ENCODE peak calls at places on chromosomes 7 and 10, in nine cellular contexts. Q is CD8-positive, alpha-beta T cell; D is transverse colon; S is cardiac fibroblast; H is H1; R is heart left ventricle; M is Calu3; T is lower lobe of right lung; C is stomach. W is an unnamed sample.

GRCh38 chr7:122869260-122869659 is 17.0 kb downstream of the CADPS2 start:
- DNase-seq in Q (no peak), D (no peak), S (no peak), H (no peak), R (no peak), M (no peak), T (no peak), C (no peak), W (no peak)

GRCh38 chr7:97075928-97076327 is 41.6 kb upstream of the SDHAF3 start:
- DNase-seq in Q (no peak), D (peak), S (no peak), H (no peak), R (no peak), M (peak), T (no peak), C (no peak), W (no peak)

GRCh38 chr7:127322351-127322750 is 69.6 kb upstream of the GRM8 start:
- DNase-seq in Q (no peak), D (no peak), S (no peak), H (no peak), R (no peak), M (no peak), T (no peak), C (no peak), W (no peak)

GRCh38 chr10:2979267-2979660 is 88.1 kb upstream of the PFKP start:
- DNase-seq in Q (no peak), D (no peak), S (peak), H (no peak), R (no peak), M (no peak), T (no peak), C (no peak), W (peak)

GRCh38 chr7:101804642-101805401 is 12.6 kb upstream of the CUX1 start:
- DNase-seq in Q (no peak), D (peak), S (no peak), H (peak), R (no peak), M (peak), T (no peak), C (peak), W (no peak)

GRCh38 chr10:74923556-74923955 is 97.2 kb downstream of the KAT6B start:
- DNase-seq in Q (no peak), D (no peak), S (no peak), H (no peak), R (no peak), M (peak), T (peak), C (no peak), W (no peak)

GRCh38 chr7:48438196-48438595 is 266.9 kb downstream of the ABCA13 start:
- DNase-seq in Q (no peak), D (no peak), S (peak), H (no peak), R (no peak), M (no peak), T (no peak), C (no peak), W (no peak)

GRCh38 chr7:152633504-152633903 is 42.4 kb downstream of the XRCC2 start:
- DNase-seq in Q (no peak), D (no peak), S (no peak), H (no peak), R (no peak), M (no peak), T (no peak), C (no peak), W (no peak)

GRCh38 chr10:103939498-103939897 is 21.5 kb upstream of the STN1 start:
- DNase-seq in Q (no peak), D (no peak), S (no peak), H (no peak), R (no peak), M (no peak), T (no peak), C (no peak), W (no peak)

GRCh38 chr10:88493676-88494483 is 89.2 kb downstream of the RNLS start:
- DNase-seq in Q (no peak), D (no peak), S (peak), H (no peak), R (no peak), M (no peak), T (no peak), C (no peak), W (no peak)

GRCh38 chr7:151060416-151061234 is 1.2 kb downstream of the SLC4A2 start:
- DNase-seq in Q (no peak), D (peak), S (peak), H (no peak), R (no peak), M (peak), T (no peak), C (peak), W (no peak)
- TF ChIP-seq CTCF in Q (no peak), D (no peak), S (no peak), H (no peak), R (no peak), M (no peak), T (no peak), C (no peak), W (no peak)

DNA sequence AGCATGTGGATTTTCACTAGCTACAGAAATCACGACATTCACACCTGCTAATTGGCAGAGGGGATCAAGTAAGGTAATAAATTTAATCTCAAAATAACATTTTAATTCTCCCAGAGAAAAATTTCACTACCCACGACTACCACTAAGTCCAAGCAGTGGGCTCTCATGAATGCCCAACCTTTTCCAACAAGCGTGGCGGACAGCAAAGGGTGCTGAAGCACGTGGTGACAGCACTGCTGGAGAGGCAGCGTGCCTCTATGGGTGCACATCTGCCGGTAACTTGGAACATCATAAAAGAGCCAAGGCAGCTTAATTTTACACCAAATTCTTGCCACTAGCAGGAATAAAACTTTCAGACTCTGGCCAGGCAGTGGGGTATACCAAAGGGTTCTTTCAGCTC is 206.9 kb upstream of the KCTD7 start:
- DNase-seq in Q (no peak), D (no peak), S (no peak), H (no peak), R (no peak), M (no peak), T (no peak), C (no peak), W (no peak)
- TF ChIP-seq CTCF in Q (no peak), D (no peak), S (no peak), H (no peak), R (no peak), M (no peak), T (no peak), C (no peak), W (no peak)

GRCh38 chr7:116828281-116828680 is 34.1 kb upstream of the CAPZA2 start:
- DNase-seq in Q (no peak), D (no peak), S (no peak), H (no peak), R (no peak), M (peak), T (no peak), C (no peak), W (no peak)
- TF ChIP-seq CTCF in Q (no peak), D (no peak), S (no peak), H (peak), R (no peak), M (no peak), T (no peak), C (no peak), W (no peak)

DNA sequence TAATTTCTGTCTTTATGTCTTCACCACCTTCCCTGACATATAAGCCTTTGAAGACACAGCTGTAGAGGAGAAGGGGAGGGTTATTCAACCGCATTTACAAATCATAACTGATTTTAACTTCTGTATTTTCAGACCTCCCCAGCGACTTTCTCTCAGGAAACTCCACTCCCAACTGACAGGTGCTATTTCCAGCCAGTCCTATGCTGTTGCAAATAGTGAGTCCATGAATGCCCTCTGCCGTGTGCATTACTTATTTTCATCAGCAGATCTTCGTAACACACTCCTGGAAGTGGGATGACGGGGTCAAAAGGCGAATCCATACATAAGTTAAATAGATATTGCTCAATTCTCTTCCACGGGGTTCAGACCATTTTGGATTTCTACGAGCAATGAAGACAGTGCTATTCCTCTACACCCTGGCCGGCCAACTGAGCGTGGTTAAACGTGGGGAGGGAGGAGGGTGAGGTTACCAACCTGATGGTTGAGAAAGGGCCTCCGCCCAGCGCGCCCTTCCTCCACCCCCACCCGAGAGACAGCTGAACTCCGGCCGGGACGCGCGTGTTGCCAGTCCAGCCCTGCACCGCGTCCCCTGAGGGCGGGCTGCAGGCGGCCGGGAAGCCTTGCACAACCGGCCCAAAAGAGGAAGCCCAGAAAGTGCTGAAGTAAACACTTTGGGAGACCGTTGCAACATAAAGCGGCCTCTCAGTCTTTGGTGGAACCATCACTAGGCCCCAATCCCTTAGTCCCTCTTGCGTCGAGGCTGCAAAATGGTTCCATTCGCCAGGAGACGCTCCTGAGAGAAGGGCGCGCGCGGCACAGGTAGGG is at the start of gene APBB1IP:
- DNase-seq in Q (peak), D (peak), S (peak), H (peak), R (peak), M (peak), T (peak), C (peak), W (peak)
- TF ChIP-seq CTCF in Q (no peak), D (no peak), S (no peak), H (no peak), R (no peak), M (no peak), T (no peak), C (no peak), W (no peak)

GRCh38 chr10:76902949-76903348 is 734.7 kb downstream of the KCNMA1 start:
- DNase-seq in Q (no peak), D (peak), S (peak), H (peak), R (peak), M (peak), T (peak), C (no peak), W (no peak)
- TF ChIP-seq CTCF in Q (no peak), D (no peak), S (peak), H (peak), R (peak), M (no peak), T (no peak), C (no peak), W (no peak)

DNA sequence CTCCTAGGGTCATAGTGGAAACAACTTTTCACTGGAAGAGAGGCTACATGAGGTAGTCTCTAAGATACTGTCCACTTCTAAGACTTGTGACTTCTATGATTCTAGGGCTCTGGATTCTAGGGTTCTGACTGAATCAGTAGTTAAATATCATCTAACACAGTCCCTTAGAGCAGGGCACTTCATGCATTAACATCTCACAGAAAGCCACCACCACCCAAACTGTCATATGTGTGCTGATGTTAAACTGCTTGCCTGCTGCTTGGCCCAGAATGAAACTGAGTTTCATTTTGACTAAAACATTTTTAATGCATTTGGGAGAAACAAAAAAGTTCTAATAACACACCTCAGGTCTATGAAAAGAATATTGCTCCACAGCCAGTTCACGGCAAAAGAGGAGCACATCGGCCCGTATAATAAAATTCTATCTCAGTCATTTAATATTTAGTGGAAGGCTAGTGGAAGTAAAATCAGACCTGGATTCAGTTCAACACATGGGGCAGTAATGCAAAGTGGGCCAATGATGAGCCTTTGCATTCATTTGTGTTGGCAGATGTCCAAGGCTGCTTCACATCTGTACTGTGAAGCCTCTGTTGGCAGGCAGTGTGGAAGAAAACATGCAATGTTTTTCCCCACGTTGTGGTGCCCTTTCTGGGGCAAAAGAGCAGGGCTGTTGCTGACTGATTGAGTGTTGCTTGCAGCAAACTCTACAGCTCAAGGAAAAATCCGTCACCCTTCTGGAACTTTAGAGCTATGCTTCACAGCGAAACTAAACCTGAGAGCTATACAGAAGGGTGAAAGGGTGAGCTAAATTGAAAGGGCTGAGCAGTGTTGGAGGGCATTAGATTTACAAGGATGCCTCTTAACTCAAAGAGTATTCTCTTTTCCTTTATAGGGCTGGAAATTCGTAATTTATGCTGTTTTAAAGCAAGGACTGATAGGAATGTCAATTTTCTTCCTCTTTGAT is 33.5 kb upstream of the AUTS2 start:
- DNase-seq in Q (no peak), D (no peak), S (peak), H (no peak), R (no peak), M (no peak), T (no peak), C (no peak), W (no peak)
- TF ChIP-seq CTCF in Q (no peak), D (no peak), S (no peak), H (no peak), R (no peak), M (no peak), T (no peak), C (no peak), W (no peak)

GRCh38 chr7:43585521-43585920 is 2.6 kb downstream of the STK17A start:
- DNase-seq in Q (no peak), D (no peak), S (peak), H (no peak), R (no peak), M (no peak), T (no peak), C (no peak), W (peak)

GRCh38 chr7:43582503-43583423 is at the start of gene STK17A:
- DNase-seq in Q (peak), D (peak), S (peak), H (peak), R (peak), M (peak), T (peak), C (peak), W (peak)

GRCh38 chr7:43584200-43584586 is 1.3 kb downstream of the STK17A start:
- DNase-seq in Q (peak), D (peak), S (peak), H (no peak), R (no peak), M (peak), T (no peak), C (no peak), W (peak)

GRCh38 chr7:43586251-43586900 is 3.5 kb downstream of the STK17A start:
- DNase-seq in Q (no peak), D (no peak), S (peak), H (no peak), R (no peak), M (no peak), T (no peak), C (no peak), W (no peak)

DNA sequence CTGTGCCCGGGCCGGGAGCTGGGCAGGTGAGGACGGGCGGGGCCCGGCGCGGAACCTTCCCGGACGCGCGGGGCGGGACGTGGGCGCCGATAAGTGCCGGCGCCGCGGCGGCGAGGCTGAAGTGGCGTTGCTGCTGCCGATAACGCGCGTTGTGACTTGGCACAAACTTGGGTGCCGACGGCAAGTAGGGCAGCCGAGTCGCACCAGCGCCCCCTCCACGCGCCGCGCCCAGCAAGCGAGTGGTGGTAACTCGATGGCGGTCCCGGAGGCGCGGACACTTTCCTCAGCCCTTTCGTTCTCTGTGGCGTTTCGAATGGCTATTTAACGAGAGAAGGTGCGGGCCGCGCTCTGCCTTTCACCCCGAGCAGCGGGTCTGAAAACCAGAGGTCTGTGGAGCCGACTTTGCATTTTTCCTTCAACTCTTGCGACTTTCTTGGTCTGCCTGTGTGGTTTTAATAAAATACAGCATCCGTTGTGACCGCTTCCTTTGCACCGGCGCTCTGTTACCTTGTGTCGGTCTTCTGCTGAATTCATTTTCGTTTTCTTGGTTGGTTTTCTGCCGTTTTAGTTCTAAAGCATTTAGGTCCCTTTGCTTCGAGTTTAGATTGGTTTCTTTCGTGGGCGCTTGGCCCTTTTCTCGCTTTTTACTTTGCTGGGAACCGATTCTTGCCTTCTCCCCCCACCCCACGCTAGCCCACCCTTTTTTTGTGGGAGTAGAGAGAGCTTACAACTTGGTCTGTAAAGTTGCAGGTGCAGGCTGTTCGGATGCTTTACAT is 704 bp downstream of the STK17A start:
- DNase-seq in Q (peak), D (peak), S (peak), H (peak), R (peak), M (peak), T (peak), C (peak), W (no peak)
- TF ChIP-seq CTCF in Q (no peak), D (no peak), S (no peak), H (no peak), R (peak), M (peak), T (peak), C (no peak), W (no peak)

W was measured in AG09319.